ENCODE peak calls at places on chromosomes 1 and 21, in six cellular contexts. N, R, U, Z, Q and H are unnamed samples.

GRCh38 chr1:39034114-39034654 is 8.0 kb downstream of the NDUFS5 start:
- DNase-seq in U (no peak), Z (no peak), N (no peak), R (no peak), Q (no peak), H (no peak)

GRCh38 chr1:44820945-44821715 is 12.8 kb downstream of the BTBD19 start:
- DNase-seq in Z (no peak), N (no peak), Q (no peak), R (no peak), U (no peak), H (no peak)

GRCh38 chr1:94942171-94943128 is 15.5 kb upstream of the CNN3 start:
- DNase-seq in R (no peak), U (no peak), Q (peak; percentile 75), N (no peak), Z (no peak), H (no peak)

GRCh38 chr1:116825735-116826438 is 71.7 kb downstream of the CD2 start:
- DNase-seq in N (no peak), R (no peak), U (no peak), Q (no peak), Z (no peak), H (peak; percentile 79)

GRCh38 chr1:236523704-236524141 is at the start of gene LGALS8:
- DNase-seq in U (peak; percentile 82), R (peak; percentile 66), Q (peak; percentile 67), Z (peak; percentile 87), N (peak; percentile 82), H (peak; percentile 84)

GRCh38 chr21:42337830-42338729 is 12.7 kb downstream of the TFF2 start:
- DNase-seq in R (peak; percentile 63), Q (peak; percentile 90), N (peak; percentile 75), U (no peak), Z (peak; percentile 86), H (no peak)

GRCh38 chr1:59898927-59899326 is 27.6 kb downstream of the CYP2J2 start:
- DNase-seq in U (no peak), N (no peak), R (no peak), Z (no peak), Q (no peak), H (no peak)

GRCh38 chr21:21897275-21897883 is 899.2 kb downstream of the NCAM2 start:
- DNase-seq in R (no peak), Q (no peak), N (no peak), Z (no peak), U (no peak), H (peak; percentile 27)

GRCh38 chr1:13732971-13733667 is 33.1 kb downstream of the PRDM2 start:
- DNase-seq in U (no peak), Z (peak; percentile 77), R (peak; percentile 24), N (peak; percentile 23), Q (no peak), H (no peak)

GRCh38 chr21:34669149-34669879 is 520 bp downstream of the CLIC6 start:
- DNase-seq in R (peak; percentile 4), Z (no peak), N (peak; percentile 6), U (no peak), Q (no peak), H (no peak)

GRCh38 chr1:145720556-145720877 is 1.2 kb downstream of the CD160 start:
- DNase-seq in N (no peak), R (no peak), Z (no peak), U (peak; percentile 88), Q (peak; percentile 85), H (peak; percentile 71)

GRCh38 chr1:201090536-201090935 is 21.7 kb downstream of the CACNA1S start:
- DNase-seq in N (no peak), U (no peak), Q (no peak), R (no peak), Z (no peak), H (peak; percentile 48)